ENCODE peak calls at places on chromosome X, in eight cellular contexts. D, N, C, Z, P, V, Y and A are unnamed samples.
A peak's percentile ranks its signal among the peaks of the same experiment; 100 is the strongest.

GRCh38 chrX:40132751-40133150 is 35.0 kb upstream of the BCOR start:
- DNase-seq in C (peak; percentile 78), D (no peak), Z (no peak), N (peak; percentile 86), P (peak; percentile 89), V (peak; percentile 83), Y (no peak), A (no peak)

GRCh38 chrX:107823456-107823855 is 2.2 kb upstream of the MID2 start:
- DNase-seq in Y (no peak), P (peak; percentile 79), N (peak; percentile 75), V (no peak), D (no peak), Z (no peak), C (peak; percentile 21), A (no peak)

GRCh38 chrX:39848900-39849299 is 248.9 kb downstream of the BCOR start:
- DNase-seq in Y (no peak), D (no peak), Z (no peak), P (peak; percentile 81), V (no peak), C (no peak), N (peak; percentile 69), A (no peak)

GRCh38 chrX:131544218-131544617 is 344 bp downstream of the OR13H1 start:
- DNase-seq in Z (no peak), C (no peak), D (no peak), Y (no peak), V (no peak), N (no peak), P (no peak), A (no peak)

GRCh38 chrX:133005038-133005437 is 46.6 kb upstream of the HS6ST2 start:
- DNase-seq in Y (no peak), D (peak; percentile 12), P (peak; percentile 19), N (peak; percentile 8), Z (no peak), C (no peak), V (no peak), A (peak; percentile 48)

GRCh38 chrX:140274761-140275525 is 229.9 kb downstream of the SOX3 start:
- DNase-seq in V (no peak), Z (no peak), Y (no peak), C (peak; percentile 79), P (peak; percentile 77), N (peak; percentile 18), D (no peak), A (no peak)

GRCh38 chrX:131734621-131735020 is 190.7 kb downstream of the OR13H1 start:
- DNase-seq in Y (no peak), N (no peak), C (no peak), Z (no peak), D (no peak), V (peak; percentile 88), P (no peak), A (peak; percentile 84)

GRCh38 chrX:129908636-129909035 is 2.7 kb downstream of the UTP14A start:
- DNase-seq in Y (no peak), P (no peak), N (no peak), Z (no peak), D (no peak), C (peak; percentile 35), V (no peak), A (peak; percentile 29)

GRCh38 chrX:57453901-57454300 is 137.9 kb upstream of the ZXDB start:
- DNase-seq in P (peak; percentile 48), N (no peak), Y (no peak), V (no peak), C (peak; percentile 13), Z (no peak), D (peak; percentile 31), A (peak; percentile 47)